ENCODE peak calls at places on chromosomes 7 and 10, in ten cellular contexts. V is activated T-cell treated with anti-CD3 and anti-CD28 coated beads for 1 hour; T is activated CD8-positive, alpha-beta memory T cell treated with anti-CD3 and anti-CD28 coated beads, Interleukin-2, amount 50 U/mL, for 4 hours; C is GOT3; W is pons; Z is dorsolateral prefrontal cortex; D is stimulated activated CD8-positive, alpha-beta memory T cell treated with anti-CD3 and anti-CD28 coated beads, Interleukin-2, amount 100 ng/mL, for 48 hours; G is IMR-90; F is heart right ventricle; E is activated naive CD8-positive, alpha-beta T cell treated with anti-CD3 and anti-CD28 coated beads, Interleukin-2, amount 50 U/mL, for 24 hours. R is an unnamed sample.

GRCh38 chr10:121747163-121747775 is 149.0 kb upstream of the FGFR2 start:
- DNase-seq in E (no peak), C (no peak), Z (no peak), G (no peak), F (no peak), V (no peak), D (no peak), W (no peak), T (no peak), R (no peak)

GRCh38 chr10:7337431-7338171 is 73.2 kb downstream of the SFMBT2 start:
- DNase-seq in T (no peak), C (no peak), V (no peak), E (peak), Z (no peak), D (peak), W (peak), F (no peak), G (no peak), R (no peak)

GRCh38 chr10:129055966-129056365 is 411.1 kb upstream of the MGMT start:
- DNase-seq in V (no peak), D (no peak), Z (no peak), E (no peak), F (no peak), T (no peak), W (no peak), C (no peak), G (no peak), R (no peak)

GRCh38 chr7:27459729-27460048 is 203.0 kb downstream of the HIBADH start:
- DNase-seq in C (no peak), F (no peak), D (no peak), V (no peak), W (no peak), E (no peak), T (no peak), Z (no peak), G (no peak), R (no peak)

GRCh38 chr7:6208573-6209328 is 63.7 kb downstream of the CYTH3 start:
- DNase-seq in C (no peak), V (no peak), D (no peak), W (no peak), F (no peak), E (no peak), T (no peak), Z (no peak), G (no peak), R (no peak)

GRCh38 chr7:152571031-152571430 is 104.9 kb downstream of the XRCC2 start:
- DNase-seq in F (no peak), Z (no peak), V (no peak), E (no peak), C (no peak), W (no peak), T (no peak), G (no peak), D (no peak), R (no peak)

GRCh38 chr7:151017953-151018420 is 6.3 kb downstream of the ATG9B start:
- DNase-seq in G (peak), T (peak), F (peak), W (no peak), D (peak), Z (peak), C (peak), V (peak), E (peak), R (peak)

GRCh38 chr7:148110097-148110868 is 480.3 kb upstream of the C7orf33 start:
- DNase-seq in W (no peak), C (no peak), Z (no peak), D (no peak), T (no peak), E (no peak), F (no peak), V (no peak), G (no peak), R (no peak)

GRCh38 chr10:26481914-26482550 is 43.9 kb downstream of the APBB1IP start:
- DNase-seq in F (no peak), D (no peak), C (no peak), E (no peak), Z (no peak), T (no peak), G (no peak), W (peak), V (no peak), R (no peak)

GRCh38 chr10:18312385-18313145 is 172.3 kb downstream of the CACNB2 start:
- DNase-seq in Z (no peak), C (no peak), W (peak), F (no peak), G (peak), D (no peak), E (no peak), T (no peak), V (no peak), R (no peak)

GRCh38 chr7:139708541-139708940 is 69.3 kb downstream of the HIPK2 start:
- DNase-seq in Z (no peak), F (no peak), E (no peak), D (no peak), T (no peak), C (no peak), G (no peak), W (no peak), V (no peak), R (no peak)

GRCh38 chr10:59829601-59830000 is 76.3 kb upstream of the MRLN start:
- DNase-seq in E (no peak), G (no peak), W (no peak), Z (no peak), C (no peak), F (no peak), V (no peak), T (no peak), D (no peak), R (no peak)

GRCh38 chr7:96178581-96178980 is 143.3 kb downstream of the SLC25A13 start:
- DNase-seq in C (no peak), G (no peak), D (no peak), Z (no peak), W (no peak), F (no peak), T (no peak), E (no peak), V (no peak), R (no peak)

GRCh38 chr10:18340496-18341051 is 200.3 kb downstream of the CACNB2 start:
- DNase-seq in D (no peak), F (peak), G (peak), E (no peak), C (no peak), V (no peak), T (no peak), W (peak), Z (no peak), R (no peak)

GRCh38 chr10:43237128-43237527 is 29.7 kb downstream of the RASGEF1A start:
- DNase-seq in Z (no peak), F (no peak), G (no peak), D (no peak), E (no peak), W (no peak), T (peak), V (no peak), C (no peak), R (no peak)

GRCh38 chr10:70530315-70530714 is 51.7 kb downstream of the PALD1 start:
- DNase-seq in Z (no peak), T (no peak), E (no peak), W (no peak), G (no peak), C (no peak), D (no peak), V (no peak), F (no peak), R (no peak)

GRCh38 chr10:123521556-123521955 is 144.6 kb upstream of the GPR26 start:
- DNase-seq in E (no peak), W (no peak), C (no peak), V (no peak), G (no peak), F (no peak), D (no peak), T (no peak), Z (no peak), R (no peak)

GRCh38 chr10:97390096-97390495 is 11.0 kb downstream of the RRP12 start:
- DNase-seq in E (no peak), G (no peak), W (no peak), Z (no peak), C (no peak), F (no peak), D (no peak), T (no peak), V (no peak), R (no peak)

GRCh38 chr10:42981358-42982236 is 95.3 kb upstream of the RET start:
- DNase-seq in V (no peak), Z (peak), C (no peak), D (no peak), T (peak), W (no peak), G (no peak), F (no peak), E (no peak), R (peak)

GRCh38 chr7:93622036-93622714 is 47.7 kb upstream of the CALCR start:
- DNase-seq in D (no peak), G (peak), F (no peak), V (no peak), W (peak), E (no peak), Z (no peak), T (no peak), C (no peak), R (no peak)

GRCh38 chr10:9745158-9745557 is 1272.5 kb upstream of the CELF2 start:
- DNase-seq in W (no peak), T (no peak), C (no peak), G (no peak), F (no peak), V (no peak), D (no peak), Z (no peak), E (no peak), R (no peak)

GRCh38 chr10:2989292-2989947 is 77.9 kb upstream of the PFKP start:
- DNase-seq in E (no peak), C (no peak), V (no peak), G (no peak), T (no peak), D (no peak), F (no peak), W (no peak), Z (no peak), R (no peak)